ENCODE peak calls at places on chromosomes 12 and 14, in four cellular contexts. I, A, Q and Z are unnamed samples.

GRCh38 chr14:96980835-96981234 is 183.7 kb downstream of the VRK1 start:
- DNase-seq in I (no peak), A (no peak), Q (no peak), Z (no peak)

GRCh38 chr12:128920468-128920867 is 67.2 kb downstream of the GLT1D1 start:
- DNase-seq in I (no peak), A (no peak), Q (no peak), Z (no peak)

GRCh38 chr14:38255673-38256357 is at the start of gene CLEC14A:
- DNase-seq in I (no peak), A (no peak), Q (no peak), Z (no peak)

GRCh38 chr14:28773917-28774691 is 7.5 kb downstream of the FOXG1 start:
- DNase-seq in I (peak), A (no peak), Q (no peak), Z (no peak)

GRCh38 chr12:62625238-62625637 is 158.6 kb downstream of the MON2 start:
- DNase-seq in I (no peak), A (peak), Q (no peak), Z (no peak)

GRCh38 chr14:70808402-70809237 is 693 bp downstream of the MAP3K9 start:
- DNase-seq in I (no peak), A (no peak), Q (no peak), Z (no peak)

GRCh38 chr12:91037301-91037700 is 20.5 kb downstream of the KERA start:
- DNase-seq in I (no peak), A (no peak), Q (no peak), Z (no peak)

GRCh38 chr12:77237896-77238295 is 172.5 kb upstream of the E2F7 start:
- DNase-seq in I (no peak), A (no peak), Q (no peak), Z (no peak)

GRCh38 chr14:75794615-75795038 is 133.6 kb downstream of the TTLL5 start:
- DNase-seq in I (peak), A (no peak), Q (no peak), Z (no peak)

GRCh38 chr14:70803321-70804110 is 5.8 kb downstream of the MAP3K9 start:
- DNase-seq in I (no peak), A (no peak), Q (peak), Z (no peak)

GRCh38 chr14:46250113-46250703 is 401.4 kb downstream of the RPL10L start:
- DNase-seq in I (peak), A (no peak), Q (no peak), Z (no peak)

GRCh38 chr12:58452546-58452945 is 467.8 kb downstream of the LRIG3 start:
- DNase-seq in I (no peak), A (no peak), Q (no peak), Z (no peak)

GRCh38 chr14:104429291-104429861 is 150.2 kb upstream of the C14orf180 start:
- DNase-seq in I (no peak), A (no peak), Q (no peak), Z (no peak)

GRCh38 chr14:103361868-103362267 is 23.3 kb upstream of the MARK3 start:
- DNase-seq in I (peak), A (peak), Q (no peak), Z (no peak)

GRCh38 chr12:20798561-20798960 is 11.9 kb upstream of the SLCO1B3 start:
- DNase-seq in I (no peak), A (no peak), Q (no peak), Z (no peak)

GRCh38 chr12:89544730-89545184 is 18.9 kb upstream of the POC1B start:
- DNase-seq in I (no peak), A (no peak), Q (no peak), Z (no peak)

GRCh38 chr12:49020441-49020840 is 1.9 kb upstream of the PRKAG1 start:
- DNase-seq in I (no peak), A (no peak), Q (no peak), Z (no peak)

GRCh38 chr12:131863711-131864396 is 30.6 kb upstream of the ULK1 start:
- DNase-seq in I (no peak), A (no peak), Q (no peak), Z (no peak)

GRCh38 chr14:35818346-35819115 is 7.6 kb upstream of the BRMS1L start:
- DNase-seq in I (peak), A (no peak), Q (no peak), Z (peak)

GRCh38 chr12:12807970-12808702 is 5.0 kb upstream of the DDX47 start:
- DNase-seq in I (no peak), A (no peak), Q (peak), Z (no peak)

GRCh38 chr14:31977001-31977556 is 100.0 kb upstream of the ARHGAP5 start:
- DNase-seq in I (no peak), A (no peak), Q (no peak), Z (no peak)

GRCh38 chr12:53504004-53504920 is 3.0 kb downstream of the NPFF start:
- DNase-seq in I (no peak), A (no peak), Q (no peak), Z (no peak)

GRCh38 chr14:100294213-100294962 is 11.9 kb downstream of the SLC25A29 start:
- DNase-seq in I (peak), A (no peak), Q (peak), Z (no peak)

GRCh38 chr12:83945871-83946270 is 966.7 kb downstream of the SLC6A15 start:
- DNase-seq in I (no peak), A (no peak), Q (no peak), Z (no peak)

GRCh38 chr14:65302571-65303184 is 109.9 kb upstream of the FUT8 start:
- DNase-seq in I (no peak), A (no peak), Q (peak), Z (no peak)

GRCh38 chr12:110641512-110641911 is 27.6 kb downstream of the TCTN1 start:
- DNase-seq in I (peak), A (no peak), Q (no peak), Z (no peak)

GRCh38 chr12:31353730-31354708 is 28.1 kb upstream of the SINHCAF start:
- DNase-seq in I (no peak), A (peak), Q (no peak), Z (no peak)

GRCh38 chr12:113700943-113701342 is 229.3 kb upstream of the LHX5 start:
- DNase-seq in I (no peak), A (no peak), Q (no peak), Z (no peak)
- TF ChIP-seq SPI1 in I (no peak), A (no peak), Q (no peak), Z (no peak)

GRCh38 chr12:71748081-71748850 is 6.4 kb upstream of the RAB21 start:
- DNase-seq in I (no peak), A (no peak), Q (no peak), Z (no peak)

GRCh38 chr12:71744522-71745300 is 10.0 kb upstream of the RAB21 start:
- DNase-seq in I (peak), A (no peak), Q (no peak), Z (no peak)

GRCh38 chr12:71742998-71743397 is 11.7 kb upstream of the RAB21 start:
- DNase-seq in I (no peak), A (no peak), Q (no peak), Z (no peak)

GRCh38 chr12:71752887-71753286 is 1.8 kb upstream of the RAB21 start:
- DNase-seq in I (peak), A (no peak), Q (no peak), Z (no peak)

GRCh38 chr12:71746983-71747611 is 7.6 kb upstream of the RAB21 start:
- DNase-seq in I (peak), A (no peak), Q (peak), Z (peak)
- TF ChIP-seq SPI1 in I (no peak), A (no peak), Q (no peak), Z (no peak)

GRCh38 chr12:117594481-117594880 is 233.1 kb upstream of the NOS1 start:
- DNase-seq in I (no peak), A (no peak), Q (no peak), Z (no peak)

GRCh38 chr12:117590999-117591398 is 229.6 kb upstream of the NOS1 start:
- DNase-seq in I (no peak), A (no peak), Q (no peak), Z (no peak)

GRCh38 chr12:117599849-117600248 is 238.4 kb upstream of the NOS1 start:
- DNase-seq in I (no peak), A (no peak), Q (no peak), Z (no peak)

GRCh38 chr12:117595751-117596150 is 234.3 kb upstream of the NOS1 start:
- DNase-seq in I (no peak), A (no peak), Q (no peak), Z (no peak)

DNA sequence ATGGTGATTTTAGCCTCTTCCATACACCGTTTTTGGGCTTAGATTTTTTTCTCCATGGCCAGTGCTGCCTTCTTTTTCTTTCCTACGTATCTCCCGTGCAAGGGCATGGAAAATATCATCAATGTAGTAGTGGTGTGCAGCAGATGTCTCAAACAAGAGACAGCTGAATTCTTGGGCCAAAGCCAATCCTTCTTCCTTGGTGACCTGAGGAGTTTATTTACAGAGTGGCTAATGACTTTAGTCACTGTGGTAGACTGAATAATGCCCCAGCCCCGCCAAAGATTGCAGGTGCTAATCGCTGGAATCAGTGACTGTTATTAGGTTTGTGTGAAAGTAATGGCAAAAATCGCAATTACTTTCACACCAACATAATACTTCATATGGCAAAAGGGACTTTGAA is 235.5 kb upstream of the NOS1 start:
- DNase-seq in I (no peak), A (no peak), Q (no peak), Z (no peak)
- TF ChIP-seq SPI1 in I (no peak), A (no peak), Q (no peak), Z (no peak)

DNA sequence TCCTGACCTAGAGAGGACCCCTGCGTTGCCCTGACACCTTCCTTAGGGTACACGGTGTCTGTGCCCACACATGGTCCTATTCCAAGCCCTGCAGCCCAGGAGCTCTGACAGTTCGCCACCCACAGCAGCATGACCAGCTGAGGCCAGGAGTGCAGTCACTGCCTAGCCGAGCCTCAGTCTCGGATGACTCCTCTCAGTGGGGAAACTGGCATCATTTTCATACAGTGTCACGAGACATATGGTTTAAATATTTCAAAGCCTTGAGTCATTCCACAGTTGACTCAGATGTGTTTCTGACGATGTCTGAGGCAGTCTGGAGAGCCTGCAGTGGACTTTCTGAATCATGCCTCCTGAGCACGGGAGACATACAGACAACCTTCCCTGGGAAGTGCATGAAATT is 181.1 kb upstream of the FKBP4 start:
- DNase-seq in I (no peak), A (no peak), Q (peak), Z (no peak)
- TF ChIP-seq SPI1 in I (no peak), A (no peak), Q (no peak), Z (no peak)

DNA sequence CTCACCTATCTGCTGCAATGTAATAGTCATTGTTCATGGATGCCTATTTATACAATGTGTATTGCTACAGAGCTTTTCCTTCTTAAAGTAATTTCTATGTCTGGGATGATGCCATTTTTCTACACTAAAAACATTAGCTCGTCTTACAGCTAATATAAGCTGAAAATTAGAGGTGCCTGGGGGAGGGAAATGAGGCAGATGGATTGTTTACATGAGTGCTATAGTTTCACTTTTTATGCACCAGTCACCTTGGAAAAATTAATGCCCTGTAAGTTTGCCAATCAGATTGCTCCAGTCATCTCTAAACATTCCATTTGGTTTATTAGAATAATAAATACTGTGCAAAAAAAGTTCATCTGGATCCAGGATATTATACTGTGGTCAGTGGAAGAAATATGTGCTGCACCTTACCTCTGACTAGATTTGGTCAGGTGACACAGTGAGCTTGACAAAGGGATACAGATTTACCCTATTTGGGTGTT is 436.2 kb downstream of the RAD51B start:
- DNase-seq in I (no peak), A (no peak), Q (no peak), Z (no peak)
- TF ChIP-seq SPI1 in I (no peak), A (no peak), Q (no peak), Z (no peak)